ENCODE peak calls at places on chromosomes 3 and 15, in four cellular contexts. One of them, this sample, is unnamed.

GRCh38 chr3:77898621-77899020 is 858.7 kb downstream of the ROBO2 start:
- DNase-seq in WERI-Rb-1: no peak
- DNase-seq in brain microvascular endothelial cell: no peak
- DNase-seq in EH: no peak
- DNase-seq in this sample: no peak

GRCh38 chr15:79943820-79944219 is 27.2 kb downstream of the BCL2A1 start:
- DNase-seq in WERI-Rb-1: no peak
- DNase-seq in EH: peak
- DNase-seq in brain microvascular endothelial cell: no peak
- DNase-seq in this sample: no peak

GRCh38 chr3:52216585-52217408 is 8.6 kb downstream of the TLR9 start:
- DNase-seq in EH: peak
- DNase-seq in WERI-Rb-1: no peak
- DNase-seq in brain microvascular endothelial cell: peak
- DNase-seq in this sample: peak

GRCh38 chr3:134711284-134711683 is 60.5 kb upstream of the KY start:
- DNase-seq in WERI-Rb-1: no peak
- DNase-seq in EH: peak
- DNase-seq in brain microvascular endothelial cell: peak
- DNase-seq in this sample: no peak

GRCh38 chr3:45693941-45694521 is 4.8 kb downstream of the SACM1L start:
- DNase-seq in WERI-Rb-1: no peak
- DNase-seq in EH: no peak
- DNase-seq in brain microvascular endothelial cell: no peak
- DNase-seq in this sample: no peak

GRCh38 chr3:57298041-57298440 is 5.6 kb upstream of the ASB14 start:
- DNase-seq in brain microvascular endothelial cell: peak
- DNase-seq in WERI-Rb-1: no peak
- DNase-seq in EH: peak
- DNase-seq in this sample: no peak

GRCh38 chr15:82709421-82710207 is at the start of gene AP3B2:
- DNase-seq in brain microvascular endothelial cell: peak
- DNase-seq in WERI-Rb-1: peak
- DNase-seq in EH: peak
- DNase-seq in this sample: no peak

GRCh38 chr15:89818287-89818686 is 3.6 kb upstream of the ANPEP start:
- DNase-seq in brain microvascular endothelial cell: no peak
- DNase-seq in EH: no peak
- DNase-seq in WERI-Rb-1: no peak
- DNase-seq in this sample: no peak

GRCh38 chr3:36893137-36893557 is 51.7 kb downstream of the TRANK1 start:
- DNase-seq in brain microvascular endothelial cell: peak
- DNase-seq in EH: peak
- DNase-seq in WERI-Rb-1: no peak
- DNase-seq in this sample: no peak

GRCh38 chr3:72346526-72346926 is 501.7 kb downstream of the SHQ1 start:
- DNase-seq in brain microvascular endothelial cell: peak
- DNase-seq in WERI-Rb-1: no peak
- DNase-seq in EH: peak
- DNase-seq in this sample: no peak